ENCODE peak calls at places on chromosome 4, in nine cellular contexts. D is mucosa of gallbladder, W is HT1080, E is KBM-7, A is fibroblast of the aortic adventitia, Y is NCI-H1105 treated with DMSO at 0.1 percent for 48 hours, S is HCT116, N is right lobe of liver, G is endothelial cell. R is an unnamed sample.

GRCh38 chr4:57378766-57379165 is 268.6 kb upstream of the IGFBP7 start:
- DNase-seq in D (no peak), W (peak), E (no peak), A (peak), Y (no peak), S (no peak), N (no peak), G (no peak), R (no peak)

GRCh38 chr4:151865744-151866143 is 104.9 kb upstream of the GATB start:
- DNase-seq in D (no peak), W (no peak), E (no peak), A (no peak), Y (no peak), S (no peak), N (no peak), G (no peak), R (no peak)

GRCh38 chr4:156734965-156735895 is 236.4 kb downstream of the PDGFC start:
- DNase-seq in D (no peak), W (peak), E (peak), A (peak), Y (no peak), S (no peak), N (no peak), G (no peak), R (no peak)

GRCh38 chr4:76984788-76985211 is 35.2 kb downstream of the SEPTIN11 start:
- DNase-seq in D (peak), W (peak), E (no peak), A (peak), Y (no peak), S (no peak), N (peak), G (no peak), R (no peak)

GRCh38 chr4:177117256-177117655 is 192.4 kb upstream of the NEIL3 start:
- DNase-seq in D (no peak), W (no peak), E (no peak), A (no peak), Y (no peak), S (no peak), N (no peak), G (no peak), R (no peak)

GRCh38 chr4:131974730-131975129 is 1174.4 kb upstream of the PCDH10 start:
- DNase-seq in D (no peak), W (no peak), E (peak), A (peak), Y (no peak), S (no peak), N (no peak), G (no peak), R (no peak)

GRCh38 chr4:108224628-108225053 is 55.9 kb upstream of the LEF1 start:
- DNase-seq in D (no peak), W (peak), E (no peak), A (peak), Y (no peak), S (no peak), N (no peak), G (no peak), R (no peak)

GRCh38 chr4:107183155-107183774 is 147.2 kb upstream of the DKK2 start:
- DNase-seq in D (peak), W (peak), E (peak), A (peak), Y (peak), S (peak), N (no peak), G (peak), R (no peak)

GRCh38 chr4:37685726-37686372 is 327 bp downstream of the RELL1 start:
- DNase-seq in D (no peak), W (peak), E (no peak), A (no peak), Y (peak), S (no peak), N (no peak), G (peak), R (peak)

GRCh38 chr4:155878611-155879010 is 12.5 kb upstream of the ASIC5 start:
- DNase-seq in D (no peak), W (no peak), E (no peak), A (no peak), Y (no peak), S (no peak), N (no peak), G (no peak), R (no peak)

GRCh38 chr4:129972257-129972656 is 876.3 kb downstream of the C4orf33 start:
- DNase-seq in D (no peak), W (no peak), E (peak), A (no peak), Y (no peak), S (peak), N (no peak), G (no peak), R (no peak)

GRCh38 chr4:2413821-2414610 is 4.4 kb downstream of the ZFYVE28 start:
- DNase-seq in D (peak), W (peak), E (no peak), A (peak), Y (no peak), S (no peak), N (no peak), G (no peak), R (peak)

GRCh38 chr4:6452897-6453687 is 19.3 kb downstream of the PPP2R2C start:
- DNase-seq in D (no peak), W (no peak), E (no peak), A (no peak), Y (no peak), S (no peak), N (no peak), G (no peak), R (no peak)

GRCh38 chr4:168063031-168063430 is 29.3 kb upstream of the ANXA10 start:
- DNase-seq in D (no peak), W (no peak), E (no peak), A (no peak), Y (no peak), S (no peak), N (no peak), G (no peak), R (no peak)

GRCh38 chr4:113666386-113667114 is 95.0 kb downstream of the CAMK2D start:
- DNase-seq in D (no peak), W (no peak), E (no peak), A (no peak), Y (no peak), S (no peak), N (no peak), G (no peak), R (no peak)

GRCh38 chr4:162770761-162771490 is 395.8 kb downstream of the NAF1 start:
- DNase-seq in D (no peak), W (no peak), E (no peak), A (no peak), Y (peak), S (no peak), N (no peak), G (no peak), R (no peak)

GRCh38 chr4:77773101-77773500 is 46.1 kb downstream of the CNOT6L start:
- DNase-seq in D (no peak), W (no peak), E (no peak), A (peak), Y (no peak), S (no peak), N (no peak), G (no peak), R (no peak)

R was measured in T-cell.